ENCODE peak calls at places on chromosomes 7 and 10, in nine cellular contexts. M is upper lobe of right lung, F is PC-3, A is uterus, T is neural progenitor cell, X is aorta, V is adrenal gland, G is right cardiac atrium, S is neuronal stem cell. Q is an unnamed sample. For H3K4me1, the result is how much of the 10 kb centered on the place peaks cover.

GRCh38 chr7:100247152-100247757 is 27.5 kb downstream of the PVRIG start:
- DNase-seq in T (peak), G (no peak), X (no peak), A (no peak), S (no peak), V (no peak), F (peak), M (no peak), Q (no peak)

GRCh38 chr10:102669206-102670064 is 25.2 kb downstream of the TRIM8 start:
- DNase-seq in F (peak), S (no peak), A (no peak), V (peak), G (peak), M (peak), T (peak), X (peak), Q (peak)

GRCh38 chr10:28891058-28891713 is 213.9 kb downstream of the BAMBI start:
- DNase-seq in M (no peak), A (no peak), F (peak), V (no peak), S (no peak), X (no peak), T (no peak), G (no peak), Q (no peak)

GRCh38 chr7:73555411-73555982 is 2.0 kb downstream of the BCL7B start:
- DNase-seq in M (no peak), G (no peak), X (no peak), V (no peak), A (no peak), F (no peak), T (no peak), S (no peak), Q (no peak)

GRCh38 chr7:152330827-152331226 is 105.0 kb downstream of the KMT2C start:
- DNase-seq in T (no peak), A (no peak), M (no peak), F (no peak), X (no peak), S (no peak), G (no peak), V (no peak), Q (no peak)

GRCh38 chr10:6878067-6878412 is 298.0 kb upstream of the PRKCQ start:
- DNase-seq in T (peak), A (no peak), V (no peak), X (no peak), G (no peak), M (no peak), S (no peak), F (no peak), Q (no peak)

GRCh38 chr10:95069286-95069685 is at the start of gene CYP2C8:
- DNase-seq in T (no peak), M (no peak), A (no peak), X (no peak), V (no peak), F (no peak), G (no peak), S (no peak), Q (no peak)

GRCh38 chr7:111953611-111954010 is 252.6 kb downstream of the DOCK4 start:
- DNase-seq in G (no peak), A (no peak), S (no peak), T (peak), F (peak), M (no peak), X (no peak), V (no peak), Q (no peak)

GRCh38 chr10:77798940-77799339 is 127.6 kb downstream of the DLG5 start:
- DNase-seq in X (peak), V (no peak), A (no peak), G (no peak), S (no peak), M (no peak), T (no peak), F (no peak), Q (peak)

GRCh38 chr10:63591600-63592379 is 70.6 kb downstream of the REEP3 start:
- DNase-seq in T (no peak), M (no peak), A (no peak), S (no peak), G (no peak), V (no peak), X (no peak), F (peak), Q (no peak)

GRCh38 chr10:22740180-22740579 is 25.8 kb upstream of the PIP4K2A start:
- DNase-seq in V (no peak), T (no peak), F (peak), A (no peak), G (no peak), X (no peak), S (no peak), M (no peak), Q (no peak)

GRCh38 chr10:27319752-27320561 is 79.4 kb upstream of the ACBD5 start:
- DNase-seq in A (peak), X (peak), T (peak), M (peak), V (peak), F (no peak), G (peak), S (no peak), Q (peak)

GRCh38 chr7:46032936-46033335 is 111.9 kb upstream of the IGFBP3 start:
- DNase-seq in V (no peak), G (no peak), T (no peak), S (no peak), X (no peak), F (peak), A (no peak), M (no peak), Q (no peak)

GRCh38 chr7:101743241-101743994 is 74.0 kb upstream of the CUX1 start:
- DNase-seq in X (peak), V (peak), A (peak), S (peak), F (peak), T (peak), M (peak), G (peak), Q (peak)

GRCh38 chr10:36504752-36505151 is 620.6 kb upstream of the ANKRD30A start:
- DNase-seq in X (no peak), G (no peak), T (no peak), S (no peak), F (peak), M (no peak), A (no peak), V (no peak), Q (no peak)

GRCh38 chr7:73894851-73895441 is 34.0 kb downstream of the TMEM270 start:
- DNase-seq in F (peak), A (peak), V (no peak), S (no peak), G (peak), M (peak), T (no peak), X (peak), Q (peak)

GRCh38 chr7:75958802-75959543 is 35.4 kb downstream of the TMEM120A start:
- DNase-seq in A (no peak), M (no peak), S (no peak), G (no peak), X (no peak), F (peak), V (no peak), T (no peak), Q (no peak)

GRCh38 chr10:70321897-70322890 is 38.4 kb upstream of the NPFFR1 start:
- DNase-seq in T (no peak), V (no peak), S (no peak), M (no peak), X (no peak), A (no peak), G (peak), F (no peak), Q (no peak)

GRCh38 chr7:42167206-42167913 is 69.6 kb downstream of the GLI3 start:
- DNase-seq in V (no peak), M (no peak), F (peak), T (no peak), X (no peak), G (no peak), S (no peak), A (no peak), Q (no peak)

GRCh38 chr10:29784175-29784773 is 149.5 kb upstream of the SVIL start:
- DNase-seq in V (peak), T (no peak), M (no peak), G (peak), A (peak), S (no peak), F (peak), X (no peak), Q (no peak)

GRCh38 chr7:24501452-24502134 is 71.7 kb upstream of the PALS2 start:
- DNase-seq in F (no peak), A (no peak), G (no peak), M (no peak), T (no peak), X (no peak), V (no peak), S (no peak), Q (no peak)

GRCh38 chr7:121752706-121753105 is 120.3 kb upstream of the PTPRZ1 start:
- DNase-seq in G (no peak), M (no peak), T (peak), V (no peak), A (no peak), X (no peak), F (peak), S (no peak), Q (no peak)

GRCh38 chr10:132526676-132527075 is 10.9 kb upstream of the INPP5A start:
- DNase-seq in A (no peak), M (no peak), G (peak), S (no peak), T (no peak), F (no peak), X (peak), V (no peak), Q (peak)

GRCh38 chr7:5423272-5423843 is at the start of gene TNRC18:
- DNase-seq in A (peak), M (peak), V (peak), T (no peak), G (peak), X (peak), F (no peak), S (no peak), Q (peak)

GRCh38 chr7:92020636-92021035 is 80.0 kb downstream of the AKAP9 start:
- DNase-seq in F (peak), A (no peak), S (no peak), X (no peak), V (no peak), M (no peak), G (no peak), T (no peak), Q (no peak)

GRCh38 chr10:37434091-37434490 is 308.7 kb downstream of the ANKRD30A start:
- DNase-seq in M (no peak), V (no peak), T (no peak), X (no peak), F (peak), G (no peak), S (no peak), A (no peak), Q (no peak)

GRCh38 chr10:61793760-61794713 is 107.5 kb upstream of the ARID5B start:
- DNase-seq in X (no peak), F (peak), V (no peak), G (peak), T (no peak), S (no peak), A (no peak), M (no peak), Q (no peak)

GRCh38 chr7:50667789-50668226 is 102.6 kb upstream of the DDC start:
- DNase-seq in S (no peak), F (no peak), V (no peak), A (peak), M (no peak), T (no peak), X (no peak), G (peak), Q (no peak)

GRCh38 chr7:128459394-128459878 is 3.8 kb downstream of the HILPDA start:
- DNase-seq in G (peak), T (peak), S (peak), A (peak), F (peak), M (no peak), V (peak), X (no peak), Q (peak)

GRCh38 chr7:34675749-34676374 is 17.8 kb downstream of the NPSR1 start:
- DNase-seq in M (no peak), V (no peak), T (peak), G (no peak), A (no peak), X (no peak), S (peak), F (peak), Q (no peak)

GRCh38 chr10:5832946-5833345 is 19.7 kb upstream of the GDI2 start:
- DNase-seq in X (no peak), G (no peak), A (no peak), T (no peak), M (peak), V (no peak), S (no peak), F (peak), Q (no peak)

GRCh38 chr10:11741608-11742007 is 574 bp upstream of the ECHDC3 start:
- DNase-seq in M (no peak), V (no peak), A (no peak), F (no peak), G (peak), T (no peak), S (no peak), X (no peak), Q (no peak)

GRCh38 chr10:11743461-11744338 is 1.5 kb downstream of the ECHDC3 start:
- DNase-seq in A (no peak), X (no peak), F (no peak), M (no peak), V (no peak), S (no peak), G (no peak), T (no peak), Q (no peak)

GRCh38 chr10:11742779-11743298 is 657 bp downstream of the ECHDC3 start:
- DNase-seq in X (no peak), S (no peak), M (peak), T (no peak), V (no peak), G (peak), F (no peak), A (peak), Q (peak)

GRCh38 chr10:11740907-11741306 is 1.3 kb upstream of the ECHDC3 start:
- DNase-seq in A (no peak), V (no peak), G (peak), S (no peak), M (no peak), F (no peak), X (no peak), T (no peak), Q (no peak)

DNA sequence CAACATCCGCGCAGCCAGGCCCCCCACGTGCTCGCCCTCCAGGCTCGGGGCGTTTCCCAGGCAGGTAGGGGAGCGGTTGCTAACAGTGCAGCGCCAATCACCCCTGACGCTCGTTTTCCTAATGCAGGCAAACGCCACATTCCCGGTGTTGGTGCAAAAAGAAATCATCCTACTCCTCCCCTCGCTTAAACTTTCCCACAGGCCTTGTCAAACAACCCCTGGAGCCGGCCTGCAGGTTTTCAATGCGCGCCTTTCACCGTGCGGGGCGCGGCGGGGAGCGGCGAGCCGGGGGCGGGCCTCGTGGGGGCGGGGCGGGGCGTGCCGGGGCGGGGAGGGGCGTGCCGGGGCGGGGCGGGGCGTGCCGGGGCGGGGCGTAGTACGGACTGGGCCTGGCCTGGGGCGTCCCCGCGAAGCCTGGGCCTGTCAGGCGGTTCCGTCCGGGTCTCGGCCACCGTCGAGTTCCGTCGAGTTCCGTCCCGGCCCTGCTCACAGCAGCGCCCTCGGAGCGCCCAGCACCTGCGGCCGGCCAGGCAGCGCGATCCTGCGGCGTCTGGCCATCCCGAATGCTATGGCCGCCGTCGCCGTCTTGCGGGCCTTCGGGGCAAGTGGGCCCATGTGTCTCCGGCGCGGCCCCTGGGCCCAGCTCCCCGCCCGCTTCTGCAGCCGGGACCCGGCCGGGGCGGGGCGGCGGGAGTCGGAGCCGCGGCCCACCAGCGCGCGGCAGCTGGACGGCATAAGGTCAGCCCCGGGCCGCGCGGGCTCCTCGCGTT is at the start of gene ECHDC3:
- DNase-seq in X (peak), V (peak), G (peak), F (no peak), S (peak), M (peak), T (peak), A (peak), Q (peak)
- H3K4me1 ChIP-seq in X (under half), V (under half), G (under half), F (under half), S (under half), M (under half), T (under half), A (under half), Q (under half)

DNA sequence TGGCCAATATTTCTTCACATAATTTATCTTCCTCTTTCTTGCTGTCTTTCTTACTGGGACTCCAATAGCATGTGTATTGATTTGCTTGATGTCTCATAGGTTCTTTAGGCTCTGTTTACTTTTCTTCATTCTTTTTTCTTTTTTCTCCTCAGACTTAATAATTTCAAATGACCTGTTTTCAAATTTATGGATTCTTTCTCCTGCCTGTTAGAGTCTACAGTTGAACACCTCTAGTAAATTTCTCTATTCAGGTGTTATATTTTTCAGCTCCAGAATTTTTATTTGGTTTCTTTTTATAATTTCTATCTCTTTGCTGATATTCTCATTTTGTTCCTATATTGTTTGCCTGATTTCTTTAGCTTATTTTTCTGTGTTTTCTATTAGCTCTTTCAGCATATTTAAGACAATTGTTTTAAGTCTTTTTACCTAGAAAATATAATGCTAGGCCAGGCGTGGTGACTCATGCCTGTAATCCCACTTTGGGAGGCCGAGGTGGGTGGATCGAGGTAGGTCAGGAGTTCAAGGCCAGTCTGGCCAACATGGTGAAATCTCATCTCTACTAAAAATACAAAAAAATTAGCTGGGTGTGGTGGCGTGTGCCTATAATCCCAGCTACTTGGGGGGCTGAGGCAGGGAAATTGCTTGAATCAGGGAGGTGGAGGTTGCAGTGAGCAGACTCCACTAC is 61.9 kb upstream of the TNS3 start:
- DNase-seq in M (no peak), A (no peak), X (no peak), G (no peak), T (no peak), S (no peak), F (no peak), V (no peak), Q (no peak)
- H3K27ac ChIP-seq in M (no peak), A (no peak), X (no peak), G (no peak), T (no peak), S (no peak), F (no peak), V (no peak), Q (no peak)

GRCh38 chr7:94296886-94297285 is 97.8 kb upstream of the COL1A2 start:
- DNase-seq in X (no peak), T (no peak), S (no peak), G (no peak), F (no peak), M (no peak), V (no peak), A (no peak), Q (no peak)
- H3K4me1 ChIP-seq in X (under half), T (under half), S (under half), G (under half), F (under half), M (under half), V (under half), A (under half), Q (under half)

DNA sequence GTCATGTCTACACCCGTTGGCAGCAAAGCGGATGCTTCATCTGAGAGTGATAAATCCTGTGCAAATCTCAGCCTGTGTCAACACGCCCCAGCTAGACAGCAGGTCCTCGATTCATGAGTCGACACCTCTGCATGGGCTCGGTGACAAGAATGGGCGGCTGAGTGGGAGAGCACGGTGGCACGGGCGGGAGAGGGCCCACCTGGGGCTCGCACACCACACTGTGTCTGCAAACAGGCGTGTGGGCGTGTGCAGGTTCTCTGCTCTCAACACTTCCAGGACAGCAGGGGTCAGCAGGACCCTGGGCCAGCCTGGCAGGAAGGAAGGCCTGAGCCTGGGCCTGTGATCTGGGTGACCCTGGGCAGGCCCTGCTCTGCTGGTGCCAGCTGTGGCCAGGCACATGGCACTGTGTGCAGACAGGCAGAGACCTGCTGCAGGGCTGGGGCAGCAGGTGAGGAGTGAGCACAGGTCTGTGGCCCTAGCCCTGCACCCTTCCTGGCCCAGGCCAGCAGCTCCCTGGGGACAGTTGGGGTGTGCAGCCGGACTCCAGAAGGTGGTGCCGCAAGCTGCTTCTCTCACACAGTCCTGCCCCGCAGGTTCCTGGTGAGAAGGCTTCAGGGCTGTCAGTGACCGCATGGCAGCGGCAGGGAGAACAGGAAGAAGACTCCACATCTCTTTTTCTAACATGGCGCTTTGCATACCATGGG is 216.4 kb downstream of the ELFN1 start:
- DNase-seq in G (peak), F (no peak), S (no peak), T (no peak), A (no peak), V (no peak), X (no peak), M (no peak), Q (no peak)
- H3K27ac ChIP-seq in G (no peak), F (no peak), S (no peak), T (no peak), A (no peak), V (no peak), X (no peak), M (no peak), Q (no peak)

GRCh38 chr10:113073549-113074189 is 123.6 kb downstream of the TCF7L2 start:
- DNase-seq in T (peak), V (no peak), M (no peak), G (peak), F (peak), X (peak), A (peak), S (no peak), Q (no peak)

GRCh38 chr10:113069595-113069994 is 119.5 kb downstream of the TCF7L2 start:
- DNase-seq in A (no peak), G (no peak), V (no peak), X (no peak), F (peak), S (no peak), M (no peak), T (no peak), Q (no peak)

GRCh38 chr10:113068178-113068890 is 118.3 kb downstream of the TCF7L2 start:
- DNase-seq in F (no peak), M (no peak), A (no peak), V (no peak), T (no peak), S (no peak), G (no peak), X (no peak), Q (no peak)

GRCh38 chr10:113067516-113067915 is 117.5 kb downstream of the TCF7L2 start:
- DNase-seq in M (no peak), A (no peak), G (no peak), T (no peak), S (no peak), V (no peak), X (no peak), F (no peak), Q (no peak)

GRCh38 chr10:113071446-113071845 is 121.4 kb downstream of the TCF7L2 start:
- DNase-seq in S (no peak), G (peak), X (no peak), T (no peak), M (no peak), A (no peak), V (peak), F (no peak), Q (no peak)
- H3K4me1 ChIP-seq in S (under half), G (under half), X (under half), T (under half), M (under half), A (under half), V (under half), F (under half), Q (under half)